ENCODE peak calls at places on chromosomes 2 and 18, in four cellular contexts. M is A549, S is fibroblast of lung, H is IMR-90. L is an unnamed sample.

GRCh38 chr2:110101911-110102774 is 13.5 kb downstream of the MALL start:
- DNase-seq in M (peak), S (peak), H (peak), L (no peak)

GRCh38 chr18:44320619-44321460 is 359.8 kb upstream of the SETBP1 start:
- DNase-seq in M (peak), S (no peak), H (no peak), L (no peak)

GRCh38 chr2:140248623-140249022 is 1468.4 kb upstream of the NXPH2 start:
- DNase-seq in M (no peak), S (no peak), H (no peak), L (no peak)

GRCh38 chr2:128395640-128396499 is 77.2 kb upstream of the HS6ST1 start:
- DNase-seq in M (no peak), S (no peak), H (peak), L (no peak)

GRCh38 chr2:60148717-60149116 is 404.7 kb downstream of the BCL11A start:
- DNase-seq in M (no peak), S (no peak), H (no peak), L (no peak)

GRCh38 chr2:2452961-2453360 is 121.9 kb upstream of the MYT1L start:
- DNase-seq in M (no peak), S (peak), H (peak), L (no peak)

GRCh38 chr18:50356036-50356945 is 18.6 kb upstream of the SKA1 start:
- DNase-seq in M (no peak), S (no peak), H (no peak), L (no peak)

GRCh38 chr2:221124542-221125235 is 447.4 kb downstream of the EPHA4 start:
- DNase-seq in M (no peak), S (peak), H (no peak), L (no peak)

GRCh38 chr2:219309278-219309677 is at the start of gene PTPRN:
- DNase-seq in M (no peak), S (peak), H (peak), L (no peak)

DNA sequence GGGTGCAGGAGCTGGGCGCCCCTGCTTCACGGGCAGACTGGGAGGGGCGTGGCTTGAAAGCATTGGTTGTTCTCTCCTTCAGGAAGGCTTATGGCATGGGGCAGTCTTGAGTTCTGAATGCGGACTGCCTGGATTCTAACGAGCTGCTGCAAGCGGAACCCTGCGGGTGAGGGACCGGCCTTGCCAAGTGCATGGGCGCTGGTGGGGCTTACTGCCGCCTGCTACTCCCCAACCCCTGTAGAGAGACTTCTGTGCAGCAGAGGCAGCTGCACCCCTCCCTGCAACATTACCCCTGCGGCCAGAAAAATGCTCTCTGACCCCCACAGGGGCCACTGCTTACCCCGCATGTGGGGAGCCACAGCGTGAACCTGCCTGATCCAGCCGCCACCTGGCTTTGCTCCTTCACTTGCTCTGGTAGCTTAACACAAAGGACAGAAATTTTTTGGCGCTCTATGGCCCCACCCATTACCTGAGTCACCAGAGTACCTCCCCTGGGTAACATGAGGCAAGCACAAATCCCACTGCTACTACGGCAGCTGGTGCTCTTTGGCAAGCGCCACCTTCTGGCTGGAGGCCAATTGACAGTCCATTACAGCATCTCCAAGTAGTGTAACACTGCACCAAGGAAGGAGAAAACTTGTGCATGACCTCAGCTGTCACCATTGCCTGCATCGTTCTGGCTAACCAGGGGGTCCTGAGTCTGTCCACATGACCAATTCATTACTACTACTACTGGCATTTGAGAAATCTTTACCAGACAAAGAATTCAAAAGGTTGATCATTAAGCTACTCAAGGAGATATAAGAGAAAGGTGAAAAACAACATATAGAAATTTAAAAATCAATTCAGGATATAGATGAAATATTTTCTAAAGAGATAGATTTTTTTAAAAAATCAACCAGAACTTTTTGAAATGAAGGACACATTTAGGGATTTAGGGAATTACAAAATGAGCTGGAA is 35.4 kb downstream of the MYL12B start:
- DNase-seq in M (peak), S (peak), H (peak), L (no peak)
- TF ChIP-seq CTCF in M (peak), S (no peak), H (peak), L (peak)

GRCh38 chr2:203870942-203871341 is 3.4 kb downstream of the CTLA4 start:
- DNase-seq in M (no peak), S (no peak), H (no peak), L (no peak)

GRCh38 chr2:203871371-203871983 is 3.9 kb downstream of the CTLA4 start:
- DNase-seq in M (no peak), S (no peak), H (no peak), L (no peak)

GRCh38 chr2:203869610-203870042 is 2.1 kb downstream of the CTLA4 start:
- DNase-seq in M (no peak), S (no peak), H (no peak), L (no peak)

GRCh38 chr2:203869207-203869606 is 1.6 kb downstream of the CTLA4 start:
- DNase-seq in M (no peak), S (no peak), H (no peak), L (no peak)

DNA sequence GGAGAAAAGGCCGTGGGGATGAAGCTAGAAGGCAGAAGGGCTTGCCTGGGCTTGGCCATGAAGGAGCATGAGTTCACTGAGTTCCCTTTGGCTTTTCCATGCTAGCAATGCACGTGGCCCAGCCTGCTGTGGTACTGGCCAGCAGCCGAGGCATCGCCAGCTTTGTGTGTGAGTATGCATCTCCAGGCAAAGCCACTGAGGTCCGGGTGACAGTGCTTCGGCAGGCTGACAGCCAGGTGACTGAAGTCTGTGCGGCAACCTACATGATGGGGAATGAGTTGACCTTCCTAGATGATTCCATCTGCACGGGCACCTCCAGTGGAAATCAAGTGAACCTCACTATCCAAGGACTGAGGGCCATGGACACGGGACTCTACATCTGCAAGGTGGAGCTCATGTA is 2.9 kb downstream of the CTLA4 start:
- DNase-seq in M (no peak), S (no peak), H (no peak), L (no peak)
- H3K4me3 ChIP-seq in M (no peak), S (no peak), H (no peak), L (no peak)

GRCh38 chr18:62990653-62991052 is 275.3 kb downstream of the PHLPP1 start:
- DNase-seq in M (no peak), S (no peak), H (no peak), L (no peak)

GRCh38 chr18:62991389-62991788 is 276.0 kb downstream of the PHLPP1 start:
- DNase-seq in M (no peak), S (no peak), H (no peak), L (no peak)

GRCh38 chr18:62992877-62993365 is 277.6 kb downstream of the PHLPP1 start:
- DNase-seq in M (no peak), S (no peak), H (no peak), L (no peak)

GRCh38 chr18:62989195-62989594 is 273.9 kb downstream of the PHLPP1 start:
- DNase-seq in M (no peak), S (no peak), H (no peak), L (no peak)

DNA sequence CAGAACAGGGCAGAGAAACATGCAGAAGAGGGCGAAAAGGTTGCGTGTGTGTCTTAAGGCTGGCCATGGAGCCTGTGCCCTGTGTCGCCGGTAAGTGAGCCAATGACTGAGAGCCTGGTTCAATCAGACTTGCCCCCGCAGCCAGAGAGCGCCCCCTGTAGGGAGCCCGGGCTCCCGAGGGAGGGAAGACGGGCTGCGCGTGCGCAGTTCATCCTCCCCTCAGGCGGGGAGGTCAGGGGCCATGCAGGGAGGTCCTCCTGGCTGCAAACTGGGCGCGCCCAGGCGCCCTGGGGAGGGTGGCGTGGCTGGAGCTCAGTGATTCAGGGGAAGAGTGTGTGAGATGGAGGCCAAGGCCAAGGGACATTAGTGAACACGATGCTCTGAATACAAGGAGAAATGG is 276.6 kb downstream of the PHLPP1 start:
- DNase-seq in M (no peak), S (no peak), H (no peak), L (no peak)
- TF ChIP-seq CTCF in M (no peak), S (no peak), H (no peak), L (no peak)

GRCh38 chr2:145411493-145411892 is 891.6 kb upstream of the ZEB2 start:
- DNase-seq in M (no peak), S (no peak), H (no peak), L (no peak)

GRCh38 chr2:145410096-145410495 is 890.2 kb upstream of the ZEB2 start:
- DNase-seq in M (no peak), S (no peak), H (no peak), L (no peak)

GRCh38 chr2:145413261-145413660 is 893.3 kb upstream of the ZEB2 start:
- DNase-seq in M (no peak), S (no peak), H (no peak), L (no peak)

GRCh38 chr2:145415151-145415550 is 895.2 kb upstream of the ZEB2 start:
- DNase-seq in M (peak), S (no peak), H (no peak), L (no peak)

DNA sequence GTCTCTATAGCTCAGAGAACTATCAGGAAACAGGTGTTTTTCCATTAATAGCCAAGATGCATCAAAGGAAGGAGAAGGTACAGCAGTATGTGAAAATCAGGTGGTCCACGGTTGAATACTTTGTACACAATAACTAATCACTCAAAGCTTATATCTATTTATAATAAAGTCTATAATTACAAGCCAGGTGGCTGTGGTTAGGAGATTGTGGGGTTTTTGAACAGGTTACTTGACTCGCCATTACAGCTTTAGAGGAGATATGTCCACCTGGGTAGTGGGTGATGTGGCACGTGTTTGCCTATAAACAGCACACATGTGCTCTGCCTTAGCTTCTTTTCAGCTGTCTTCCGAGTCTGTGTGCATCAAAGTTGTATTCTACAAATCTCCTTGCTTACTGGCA is 892.2 kb upstream of the ZEB2 start:
- DNase-seq in M (no peak), S (no peak), H (no peak), L (no peak)
- H3K4me3 ChIP-seq in M (no peak), S (no peak), H (no peak), L (no peak)

GRCh38 chr2:105404736-105405135 is 5.9 kb upstream of the FHL2 start:
- DNase-seq in M (no peak), S (peak), H (no peak), L (no peak)

GRCh38 chr2:105402809-105403208 is 4.0 kb upstream of the FHL2 start:
- DNase-seq in M (no peak), S (no peak), H (no peak), L (no peak)

GRCh38 chr2:105405291-105405690 is 6.4 kb upstream of the FHL2 start:
- DNase-seq in M (no peak), S (peak), H (peak), L (no peak)

GRCh38 chr2:105403241-105403784 is 4.5 kb upstream of the FHL2 start:
- DNase-seq in M (no peak), S (no peak), H (no peak), L (no peak)

GRCh38 chr2:105403785-105404698 is 5.2 kb upstream of the FHL2 start:
- DNase-seq in M (peak), S (peak), H (peak), L (no peak)
- TF ChIP-seq CTCF in M (peak), S (peak), H (peak), L (no peak)

DNA sequence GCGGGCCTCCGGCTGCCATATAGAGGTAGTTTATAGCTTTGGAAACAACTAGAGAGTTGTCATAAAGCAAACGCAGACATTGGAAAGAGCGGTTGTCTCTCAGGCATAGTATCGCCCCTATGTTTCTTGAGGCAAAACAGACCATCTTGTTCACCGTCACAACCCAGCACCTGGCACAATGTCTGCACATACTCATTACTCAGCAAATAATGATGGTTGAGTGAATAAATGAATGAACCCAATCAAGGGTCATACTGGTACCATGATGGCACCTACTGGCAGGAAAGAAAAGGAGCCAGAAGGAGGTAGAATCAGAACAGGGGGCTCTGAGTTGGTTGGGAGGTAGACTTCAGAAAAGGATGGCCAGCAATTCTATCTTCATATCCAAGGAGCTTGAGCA is 118.5 kb downstream of the ANTXR1 start:
- DNase-seq in M (no peak), S (no peak), H (no peak), L (no peak)
- H3K4me3 ChIP-seq in M (no peak), S (no peak), H (no peak), L (no peak)

GRCh38 chr2:187174582-187174981 is 273.5 kb downstream of the CALCRL start:
- DNase-seq in M (no peak), S (no peak), H (no peak), L (no peak)
- TF ChIP-seq CTCF in M (peak), S (peak), H (peak), L (peak)

GRCh38 chr2:215137741-215138340 is 585 bp downstream of the ABCA12 start:
- DNase-seq in M (no peak), S (peak), H (peak), L (no peak)

GRCh38 chr2:215136669-215137328 is 1.6 kb downstream of the ABCA12 start:
- DNase-seq in M (no peak), S (peak), H (peak), L (no peak)

GRCh38 chr2:215140166-215140707 is 1.8 kb upstream of the ABCA12 start:
- DNase-seq in M (no peak), S (peak), H (no peak), L (no peak)

GRCh38 chr2:215138466-215138865 is at the start of gene ABCA12:
- DNase-seq in M (no peak), S (no peak), H (no peak), L (no peak)

DNA sequence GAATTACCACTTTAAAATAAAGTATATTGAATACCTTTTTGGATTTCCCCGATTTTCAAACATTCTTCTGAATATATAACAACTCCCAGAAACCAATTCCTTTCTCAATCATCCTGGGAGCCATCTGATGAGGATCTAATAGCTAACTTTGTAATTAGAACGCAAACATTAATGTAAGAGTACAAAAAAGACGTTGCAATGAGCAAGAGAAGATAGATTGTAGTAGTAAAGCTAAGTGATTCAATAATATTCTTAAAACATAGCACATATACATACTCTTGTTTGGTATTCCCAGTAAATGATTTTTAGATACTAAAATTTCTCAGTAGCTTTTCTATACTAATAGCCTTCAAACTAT is 1.1 kb downstream of the ABCA12 start:
- DNase-seq in M (no peak), S (no peak), H (no peak), L (no peak)
- H3K4me3 ChIP-seq in M (peak), S (no peak), H (no peak), L (no peak)

GRCh38 chr2:26979761-26980160 is 9.3 kb downstream of the MAPRE3 start:
- DNase-seq in M (no peak), S (peak), H (peak), L (no peak)

GRCh38 chr2:26980971-26981370 is 10.5 kb downstream of the MAPRE3 start:
- DNase-seq in M (no peak), S (no peak), H (no peak), L (no peak)

GRCh38 chr2:26983746-26984145 is 13.3 kb downstream of the MAPRE3 start:
- DNase-seq in M (no peak), S (no peak), H (no peak), L (no peak)

GRCh38 chr2:26985807-26986206 is 15.4 kb downstream of the MAPRE3 start:
- DNase-seq in M (no peak), S (no peak), H (no peak), L (no peak)

GRCh38 chr2:26982102-26982742 is 11.8 kb downstream of the MAPRE3 start:
- DNase-seq in M (peak), S (peak), H (peak), L (peak)
- TF ChIP-seq CTCF in M (no peak), S (no peak), H (no peak), L (peak)

GRCh38 chr2:190318931-190319556 is 582 bp downstream of the HIBCH start:
- DNase-seq in M (no peak), S (no peak), H (peak), L (no peak)

GRCh38 chr2:190319557-190320498 is at the start of gene HIBCH:
- DNase-seq in M (peak), S (peak), H (peak), L (peak)

GRCh38 chr2:190315273-190315672 is 4.4 kb downstream of the HIBCH start:
- DNase-seq in M (no peak), S (no peak), H (no peak), L (no peak)

GRCh38 chr2:190320696-190321095 is 1.1 kb upstream of the HIBCH start:
- DNase-seq in M (no peak), S (no peak), H (no peak), L (no peak)

DNA sequence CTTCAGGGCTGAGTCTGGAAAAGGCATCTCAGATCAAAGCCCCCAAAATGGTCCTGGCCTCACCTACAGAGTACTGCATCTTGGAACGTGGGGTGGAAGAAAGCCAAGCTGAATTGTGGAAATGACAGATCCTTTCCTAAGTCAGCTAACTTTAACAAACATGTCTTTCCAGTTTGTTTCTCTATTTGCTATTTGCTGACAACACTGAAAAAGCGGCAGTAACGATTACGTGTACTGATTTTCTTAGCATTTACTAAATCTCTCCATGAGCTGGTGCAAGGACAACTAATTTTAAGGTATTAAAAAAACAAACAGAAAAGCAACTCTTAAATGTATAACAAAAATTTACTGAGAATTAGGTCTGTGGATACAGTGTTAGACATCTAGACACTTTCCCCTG is 1.1 kb downstream of the HIBCH start:
- DNase-seq in M (no peak), S (no peak), H (no peak), L (peak)
- H3K4me3 ChIP-seq in M (peak), S (peak), H (peak), L (peak)